ENCODE peak calls at places on chromosomes 16 and 17, in five cellular contexts. W, Q, H, F and T are unnamed samples.

GRCh38 chr16:83023640-83024039 is 396.9 kb downstream of the CDH13 start:
- DNase-seq in W (no peak), Q (peak), H (no peak), F (no peak), T (no peak)

GRCh38 chr17:40947929-40948328 is 10.5 kb upstream of the KRT23 start:
- DNase-seq in W (no peak), Q (no peak), H (no peak), F (no peak), T (no peak)

GRCh38 chr17:10789694-10790271 is 14.1 kb downstream of the TMEM238L start:
- DNase-seq in W (no peak), Q (no peak), H (no peak), F (no peak), T (no peak)

GRCh38 chr16:87628940-87629339 is 26.6 kb downstream of the JPH3 start:
- DNase-seq in W (no peak), Q (peak), H (peak), F (peak), T (no peak)

GRCh38 chr17:49455226-49455968 is 39.7 kb upstream of the NGFR start:
- DNase-seq in W (no peak), Q (peak), H (peak), F (no peak), T (no peak)

GRCh38 chr16:74035816-74036215 is 260.8 kb upstream of the PSMD7 start:
- DNase-seq in W (no peak), Q (peak), H (peak), F (no peak), T (no peak)

GRCh38 chr17:42365136-42365535 is 23.1 kb downstream of the STAT3 start:
- DNase-seq in W (no peak), Q (peak), H (peak), F (peak), T (no peak)

GRCh38 chr16:16083421-16084156 is 134.2 kb downstream of the ABCC1 start:
- DNase-seq in W (no peak), Q (peak), H (no peak), F (no peak), T (no peak)

GRCh38 chr17:72717276-72717675 is 375.2 kb downstream of the SLC39A11 start:
- DNase-seq in W (no peak), Q (no peak), H (no peak), F (no peak), T (no peak)

GRCh38 chr17:34398990-34399389 is 36.0 kb upstream of the CCL1 start:
- DNase-seq in W (no peak), Q (no peak), H (no peak), F (no peak), T (no peak)

GRCh38 chr16:77759821-77760220 is 28.5 kb upstream of the VAT1L start:
- DNase-seq in W (no peak), Q (no peak), H (peak), F (no peak), T (no peak)

GRCh38 chr17:12613566-12613965 is 52.1 kb upstream of the MYOCD start:
- DNase-seq in W (no peak), Q (peak), H (peak), F (no peak), T (no peak)

GRCh38 chr16:85185281-85185680 is 73.0 kb upstream of the CIBAR2 start:
- DNase-seq in W (no peak), Q (no peak), H (no peak), F (no peak), T (no peak)

GRCh38 chr17:39141915-39142664 is 9.3 kb downstream of the PLXDC1 start:
- DNase-seq in W (no peak), Q (no peak), H (no peak), F (no peak), T (no peak)

GRCh38 chr16:87895641-87896141 is 26.4 kb upstream of the SLC7A5 start:
- DNase-seq in W (peak), Q (peak), H (peak), F (no peak), T (peak)

GRCh38 chr17:43406676-43407645 is 8.2 kb downstream of the ARL4D start:
- DNase-seq in W (no peak), Q (peak), H (peak), F (no peak), T (peak)

GRCh38 chr17:8101721-8102120 is 14.2 kb upstream of the ALOX12B start:
- DNase-seq in W (no peak), Q (no peak), H (no peak), F (no peak), T (no peak)

GRCh38 chr17:66952681-66953638 is 11.5 kb upstream of the CACNG4 start:
- DNase-seq in W (no peak), Q (no peak), H (no peak), F (no peak), T (no peak)